ENCODE peak calls at places on chromosomes 13 and 19, in four cellular contexts. Y is hypothalamus; Z is naive thymus-derived CD8-positive, alpha-beta T cell; X is dorsolateral prefrontal cortex. P is an unnamed sample.

GRCh38 chr13:66844933-66845332 is 385.2 kb downstream of the PCDH9 start:
- DNase-seq in Y (no peak), Z (no peak), X (no peak), P (no peak)

GRCh38 chr13:25874064-25874737 is 177.6 kb downstream of the SHISA2 start:
- DNase-seq in Y (no peak), Z (no peak), X (no peak), P (no peak)

GRCh38 chr19:52498571-52498970 is 28.9 kb upstream of the ZNF808 start:
- DNase-seq in Y (no peak), Z (no peak), X (no peak), P (no peak)

GRCh38 chr13:27526516-27526915 is 76.2 kb upstream of the MTIF3 start:
- DNase-seq in Y (no peak), Z (no peak), X (no peak), P (no peak)

GRCh38 chr13:52118595-52118994 is 10.3 kb downstream of the NEK5 start:
- DNase-seq in Y (no peak), Z (no peak), X (no peak), P (no peak)

GRCh38 chr19:15452111-15453047 is 2.6 kb upstream of the WIZ start:
- DNase-seq in Y (no peak), Z (no peak), X (peak), P (peak)

GRCh38 chr19:10270616-10271394 is at the start of gene ICAM1:
- DNase-seq in Y (peak), Z (peak), X (no peak), P (peak)

GRCh38 chr13:100636004-100636403 is 38.6 kb downstream of the TMTC4 start:
- DNase-seq in Y (no peak), Z (no peak), X (no peak), P (no peak)

GRCh38 chr13:40384976-40385857 is 281.2 kb downstream of the FOXO1 start:
- DNase-seq in Y (no peak), Z (no peak), X (no peak), P (no peak)

GRCh38 chr13:113115363-113116205 is 7.0 kb upstream of the F10 start:
- DNase-seq in Y (no peak), Z (no peak), X (peak), P (no peak)

GRCh38 chr13:45331981-45332830 is 8.8 kb downstream of the TPT1 start:
- DNase-seq in Y (no peak), Z (no peak), X (no peak), P (no peak)

GRCh38 chr13:73365240-73365639 is 306.4 kb downstream of the KLF5 start:
- DNase-seq in Y (no peak), Z (no peak), X (no peak), P (no peak)

GRCh38 chr19:34370117-34370516 is 5.1 kb downstream of the GPI start:
- DNase-seq in Y (no peak), Z (no peak), X (no peak), P (no peak)

GRCh38 chr13:112345826-112346172 is 30.4 kb upstream of the SPACA7 start:
- DNase-seq in Y (no peak), Z (no peak), X (no peak), P (no peak)